ENCODE peak calls at places on chromosomes 4 and X, in six cellular contexts. B is A549, R is gastrocnemius medialis, H is tibial nerve, P is body of pancreas, Z is stomach. A is an unnamed sample.

GRCh38 chr4:55947912-55948725 is 626 bp upstream of the CEP135 start:
- DNase-seq in B (peak), R (no peak), H (no peak), P (no peak), Z (no peak), A (no peak)

GRCh38 chr4:126051709-126052424 is 737.1 kb downstream of the FAT4 start:
- DNase-seq in B (no peak), R (no peak), H (no peak), P (no peak), Z (no peak), A (no peak)

GRCh38 chr4:160864253-160864652 is 1299.5 kb downstream of the FSTL5 start:
- DNase-seq in B (no peak), R (no peak), H (no peak), P (no peak), Z (no peak), A (no peak)

GRCh38 chrX:129769467-129770154 is 10.1 kb upstream of the SASH3 start:
- DNase-seq in B (no peak), R (no peak), H (no peak), P (no peak), Z (no peak), A (no peak)

GRCh38 chrX:10235851-10236250 is 79.1 kb downstream of the CLCN4 start:
- DNase-seq in B (no peak), R (no peak), H (no peak), P (no peak), Z (no peak), A (no peak)

GRCh38 chrX:46317158-46317557 is 228.1 kb downstream of the ZNF674 start:
- DNase-seq in B (no peak), R (no peak), H (no peak), P (no peak), Z (no peak), A (no peak)

GRCh38 chr4:110869114-110869513 is 246.2 kb upstream of the PITX2 start:
- DNase-seq in B (no peak), R (no peak), H (no peak), P (no peak), Z (no peak), A (no peak)

GRCh38 chr4:14529653-14530052 is 472.6 kb upstream of the CPEB2 start:
- DNase-seq in B (no peak), R (no peak), H (no peak), P (no peak), Z (no peak), A (no peak)

GRCh38 chr4:27894951-27895350 is 1034.3 kb downstream of the STIM2 start:
- DNase-seq in B (no peak), R (no peak), H (no peak), P (no peak), Z (no peak), A (no peak)

GRCh38 chr4:183438458-183439113 is 5.8 kb upstream of the CDKN2AIP start:
- DNase-seq in B (peak), R (no peak), H (no peak), P (peak), Z (peak), A (no peak)

GRCh38 chr4:180909279-180909678 is 1333.9 kb upstream of the TENM3 start:
- DNase-seq in B (no peak), R (no peak), H (no peak), P (no peak), Z (no peak), A (no peak)

GRCh38 chr4:187380181-187380581 is 615.4 kb upstream of the ZFP42 start:
- DNase-seq in B (no peak), R (no peak), H (no peak), P (peak), Z (no peak), A (no peak)

GRCh38 chrX:51894697-51895336 is 1.4 kb downstream of the MAGED1 start:
- DNase-seq in B (no peak), R (no peak), H (no peak), P (peak), Z (no peak), A (peak)

GRCh38 chr4:164442167-164442566 is 311.8 kb upstream of the SMIM31 start:
- DNase-seq in B (no peak), R (no peak), H (no peak), P (no peak), Z (no peak), A (no peak)

GRCh38 chrX:12372111-12372510 is 233.8 kb downstream of the FRMPD4 start:
- DNase-seq in B (no peak), R (no peak), H (no peak), P (no peak), Z (no peak), A (peak)

GRCh38 chr4:20616848-20617247 is 83.4 kb upstream of the PACRGL start:
- DNase-seq in B (no peak), R (no peak), H (no peak), P (no peak), Z (no peak), A (no peak)

GRCh38 chr4:73069338-73070071 is at the start of gene COX18:
- DNase-seq in B (peak), R (peak), H (peak), P (peak), Z (peak), A (peak)
- TF ChIP-seq POLR2A in B (peak), R (peak), H (no peak), P (peak), Z (no peak), A (peak)

GRCh38 chr4:37243061-37243460 is 1.5 kb upstream of the NWD2 start:
- DNase-seq in B (no peak), R (no peak), H (no peak), P (no peak), Z (no peak), A (no peak)

GRCh38 chr4:37241646-37242045 is 2.9 kb upstream of the NWD2 start:
- DNase-seq in B (no peak), R (no peak), H (no peak), P (no peak), Z (no peak), A (no peak)

GRCh38 chr4:37245391-37245954 is 930 bp downstream of the NWD2 start:
- DNase-seq in B (no peak), R (no peak), H (no peak), P (no peak), Z (no peak), A (no peak)

GRCh38 chr4:37244583-37245390 is at the start of gene NWD2:
- DNase-seq in B (no peak), R (no peak), H (no peak), P (no peak), Z (no peak), A (no peak)

GRCh38 chr4:37243722-37244582 is 591 bp upstream of the NWD2 start:
- DNase-seq in B (no peak), R (no peak), H (no peak), P (no peak), Z (no peak), A (no peak)
- TF ChIP-seq CTCF in B (no peak), R (no peak), H (no peak), P (no peak), Z (no peak), A (no peak)

DNA sequence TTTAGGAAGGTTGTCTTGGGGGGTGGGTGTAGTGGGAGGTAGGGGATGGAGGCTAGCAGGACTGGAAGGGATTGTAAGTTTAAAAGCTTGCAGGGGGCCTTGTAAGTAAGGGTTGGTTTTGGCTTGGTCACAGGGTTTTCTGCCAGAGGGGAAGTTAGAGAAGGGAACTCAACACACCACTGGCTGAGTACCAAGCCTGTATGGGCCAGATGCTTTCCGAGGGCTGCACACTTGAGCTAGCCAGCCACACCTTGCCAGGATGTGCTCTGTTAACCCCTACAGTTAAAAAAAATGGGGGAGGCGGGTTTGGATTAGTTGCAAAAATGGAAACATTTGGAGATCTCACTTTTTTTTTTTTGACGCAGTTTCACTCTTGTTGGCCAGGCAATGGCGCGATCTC is 1.2 kb upstream of the RPS3A start:
- DNase-seq in B (no peak), R (no peak), H (no peak), P (no peak), Z (no peak), A (peak)
- H3K4me3 ChIP-seq in B (no peak), R (no peak), H (no peak), P (no peak), Z (no peak), A (no peak)

GRCh38 chr4:175394213-175394612 is 417.9 kb downstream of the GPM6A start:
- DNase-seq in B (no peak), R (no peak), H (no peak), P (no peak), Z (no peak), A (no peak)
- TF ChIP-seq POLR2A in B (no peak), R (no peak), H (no peak), P (no peak), Z (no peak), A (no peak)

DNA sequence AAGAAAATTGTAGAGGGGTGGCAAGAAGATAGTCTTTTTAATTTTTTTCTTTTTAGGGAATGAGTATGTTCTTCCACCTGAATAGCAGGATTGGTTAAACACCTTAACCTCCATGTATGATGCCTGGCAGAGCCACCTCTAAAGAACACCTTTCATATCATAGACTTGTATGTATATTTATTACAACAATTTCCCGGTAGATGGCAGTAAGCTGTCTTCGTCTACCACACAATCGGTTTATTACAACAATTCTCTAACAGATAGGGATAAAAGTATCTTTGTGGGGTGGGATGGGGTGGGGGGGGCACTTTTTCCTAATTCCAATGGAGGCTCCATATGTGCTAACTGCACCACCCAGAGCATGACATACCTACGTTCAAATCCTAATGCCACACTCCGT is 255.5 kb downstream of the LDB2 start:
- DNase-seq in B (no peak), R (no peak), H (no peak), P (no peak), Z (no peak), A (no peak)
- TF ChIP-seq CTCF in B (peak), R (no peak), H (no peak), P (no peak), Z (no peak), A (no peak)

GRCh38 chrX:48937065-48937907 is 18.5 kb upstream of the PIM2 start:
- DNase-seq in B (no peak), R (no peak), H (no peak), P (no peak), Z (peak), A (no peak)

GRCh38 chrX:48940404-48940955 is 16.9 kb downstream of the OTUD5 start:
- DNase-seq in B (no peak), R (no peak), H (no peak), P (no peak), Z (no peak), A (no peak)

GRCh38 chrX:48939417-48940228 is 17.8 kb downstream of the OTUD5 start:
- DNase-seq in B (no peak), R (no peak), H (no peak), P (no peak), Z (no peak), A (no peak)

GRCh38 chrX:48936429-48937064 is 17.7 kb upstream of the PIM2 start:
- DNase-seq in B (no peak), R (no peak), H (no peak), P (no peak), Z (no peak), A (no peak)

GRCh38 chrX:48938721-48939416 is 18.5 kb downstream of the OTUD5 start:
- DNase-seq in B (no peak), R (no peak), H (no peak), P (no peak), Z (no peak), A (no peak)
- H3K4me3 ChIP-seq in B (no peak), R (no peak), H (no peak), P (no peak), Z (no peak), A (no peak)

GRCh38 chr4:2953496-2953895 is 9.7 kb downstream of the NOP14 start:
- DNase-seq in B (no peak), R (no peak), H (no peak), P (no peak), Z (no peak), A (no peak)

GRCh38 chr4:2947926-2948325 is 15.3 kb downstream of the NOP14 start:
- DNase-seq in B (no peak), R (no peak), H (no peak), P (no peak), Z (no peak), A (no peak)

GRCh38 chr4:2948895-2949781 is 14.1 kb downstream of the NOP14 start:
- DNase-seq in B (no peak), R (no peak), H (no peak), P (no peak), Z (peak), A (no peak)

GRCh38 chr4:2949782-2950125 is 13.5 kb downstream of the NOP14 start:
- DNase-seq in B (no peak), R (no peak), H (no peak), P (no peak), Z (no peak), A (no peak)

DNA sequence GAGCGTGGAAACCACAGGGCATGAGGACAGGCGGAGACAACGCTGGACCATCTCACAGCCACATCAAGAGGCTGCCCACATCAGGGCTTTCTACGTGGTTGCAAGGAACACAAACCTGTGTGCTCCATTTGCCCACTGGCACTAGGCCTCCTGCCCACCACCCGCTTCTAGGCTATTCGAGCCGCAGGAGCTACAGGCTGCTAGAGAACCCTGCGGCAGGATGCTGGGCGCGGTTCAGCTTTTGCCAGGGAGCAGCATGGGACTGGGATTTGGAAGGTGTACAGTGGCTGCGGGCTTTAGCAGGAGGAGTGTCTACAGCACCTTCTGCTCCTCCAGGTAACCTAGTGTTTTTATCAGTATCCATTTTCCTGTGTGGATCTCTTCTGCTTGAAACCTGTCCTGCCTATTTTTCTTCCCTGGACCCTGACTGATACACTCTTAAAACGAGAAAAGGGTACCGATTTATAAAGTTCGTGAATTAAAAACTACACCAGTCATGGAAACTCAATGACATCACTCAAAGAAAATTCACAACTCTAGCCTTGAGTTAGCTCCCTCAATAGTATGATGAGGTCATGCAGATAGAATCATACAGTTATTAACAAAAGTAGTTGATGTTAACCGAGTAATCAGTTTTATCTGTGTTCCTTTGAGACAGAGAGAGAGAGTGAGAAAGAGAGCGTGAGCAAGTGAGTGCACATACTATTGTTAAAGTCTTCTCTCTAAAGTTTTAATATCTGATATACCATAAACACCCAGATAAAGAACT is 12.8 kb downstream of the NOP14 start:
- DNase-seq in B (no peak), R (no peak), H (no peak), P (no peak), Z (no peak), A (no peak)
- TF ChIP-seq POLR2A in B (no peak), R (no peak), H (no peak), P (no peak), Z (no peak), A (no peak)

GRCh38 chrX:63930140-63930539 is 145.1 kb upstream of the ARHGEF9 start:
- DNase-seq in B (no peak), R (no peak), H (no peak), P (peak), Z (no peak), A (no peak)
- TF ChIP-seq CTCF in B (peak), R (no peak), H (no peak), P (peak), Z (no peak), A (peak)

A was measured in uterus.